ENCODE peak calls at places on chromosomes 13 and 19, in five cellular contexts. G is psoas muscle; X is CD8-positive, alpha-beta memory T cell; A is body of pancreas; V is right lobe of liver. E is an unnamed sample.

GRCh38 chr19:21970466-21970865 is 40.3 kb downstream of the ZNF208 start:
- DNase-seq in V (no peak), X (no peak), A (no peak), G (no peak), E (no peak)

GRCh38 chr13:32125746-32126145 is 94.2 kb downstream of the FRY start:
- DNase-seq in X (no peak), G (no peak), A (no peak), V (no peak), E (no peak)

GRCh38 chr13:110073982-110074381 is 233.0 kb downstream of the COL4A1 start:
- DNase-seq in V (no peak), A (no peak), G (no peak), X (no peak), E (no peak)

GRCh38 chr19:41997121-41997850 is 3.3 kb upstream of the ATP1A3 start:
- DNase-seq in G (no peak), A (peak; percentile 51), V (no peak), X (no peak), E (peak; percentile 6)

GRCh38 chr13:85261757-85262346 is 537.4 kb downstream of the SLITRK6 start:
- DNase-seq in X (no peak), A (no peak), G (no peak), V (no peak), E (no peak)

GRCh38 chr13:47671762-47672161 is 329.3 kb downstream of the SUCLA2 start:
- DNase-seq in X (no peak), V (no peak), A (no peak), G (no peak), E (no peak)

GRCh38 chr13:112783135-112783945 is 93.5 kb downstream of the ATP11A start:
- DNase-seq in X (peak; percentile 37), G (no peak), V (no peak), A (no peak), E (no peak)

GRCh38 chr19:3620817-3621547 is 5.6 kb downstream of the CACTIN start:
- DNase-seq in G (no peak), V (no peak), X (no peak), A (no peak), E (no peak)

GRCh38 chr19:40806385-40807146 is 7.6 kb downstream of the EGLN2 start:
- DNase-seq in G (peak; percentile 88), X (peak; percentile 86), V (peak; percentile 66), A (peak; percentile 54), E (peak; percentile 40)

GRCh38 chr13:109844396-109844795 is 58.0 kb upstream of the IRS2 start:
- DNase-seq in X (no peak), V (no peak), A (peak; percentile 67), G (no peak), E (peak; percentile 22)

GRCh38 chr19:21835429-21835809 is 563 bp downstream of the ZNF43 start:
- DNase-seq in A (no peak), V (no peak), X (no peak), G (no peak), E (no peak)

GRCh38 chr13:113584870-113585671 is 518 bp downstream of the TFDP1 start:
- DNase-seq in G (peak; percentile 42), A (peak; percentile 12), V (peak; percentile 54), X (peak; percentile 41), E (peak; percentile 18)

GRCh38 chr19:8466018-8466417 is 21.2 kb downstream of the HNRNPM start:
- DNase-seq in A (no peak), X (no peak), V (no peak), G (no peak), E (no peak)

GRCh38 chr13:105914637-105915036 is 620.8 kb downstream of the EFNB2 start:
- DNase-seq in G (no peak), A (no peak), V (no peak), X (no peak), E (no peak)

GRCh38 chr13:105921711-105922110 is 613.8 kb downstream of the EFNB2 start:
- DNase-seq in A (no peak), G (no peak), V (no peak), X (no peak), E (peak; percentile 79)

GRCh38 chr13:105915451-105915850 is 620.0 kb downstream of the EFNB2 start:
- DNase-seq in V (no peak), G (no peak), A (no peak), X (no peak), E (no peak)

GRCh38 chr13:105920375-105920774 is 615.1 kb downstream of the EFNB2 start:
- DNase-seq in V (no peak), X (no peak), A (no peak), G (no peak), E (peak; percentile 63)

GRCh38 chr13:105918842-105919741 is 616.4 kb downstream of the EFNB2 start:
- DNase-seq in X (no peak), A (peak; percentile 26), V (no peak), G (no peak), E (peak; percentile 96)
- H3K27ac ChIP-seq in X (no peak overlapping the region), A (no peak overlapping the region), V (no peak overlapping the region), G (no peak overlapping the region), E (peak overlapping the region; percentile 50)

GRCh38 chr19:38062959-38063786 is 156.2 kb downstream of the SIPA1L3 start:
- DNase-seq in A (peak; percentile 34), V (no peak), X (no peak), G (no peak), E (no peak)
- H3K4me3 ChIP-seq in A (no peak overlapping the region), V (no peak overlapping the region), X (no peak overlapping the region), G (no peak overlapping the region), E (no peak overlapping the region)

GRCh38 chr19:17949956-17950309 is 17.0 kb upstream of the KCNN1 start:
- DNase-seq in G (no peak), V (no peak), X (no peak), A (no peak), E (no peak)
- H3K27ac ChIP-seq in G (no peak overlapping the region), V (no peak overlapping the region), X (no peak overlapping the region), A (no peak overlapping the region), E (no peak overlapping the region)

DNA sequence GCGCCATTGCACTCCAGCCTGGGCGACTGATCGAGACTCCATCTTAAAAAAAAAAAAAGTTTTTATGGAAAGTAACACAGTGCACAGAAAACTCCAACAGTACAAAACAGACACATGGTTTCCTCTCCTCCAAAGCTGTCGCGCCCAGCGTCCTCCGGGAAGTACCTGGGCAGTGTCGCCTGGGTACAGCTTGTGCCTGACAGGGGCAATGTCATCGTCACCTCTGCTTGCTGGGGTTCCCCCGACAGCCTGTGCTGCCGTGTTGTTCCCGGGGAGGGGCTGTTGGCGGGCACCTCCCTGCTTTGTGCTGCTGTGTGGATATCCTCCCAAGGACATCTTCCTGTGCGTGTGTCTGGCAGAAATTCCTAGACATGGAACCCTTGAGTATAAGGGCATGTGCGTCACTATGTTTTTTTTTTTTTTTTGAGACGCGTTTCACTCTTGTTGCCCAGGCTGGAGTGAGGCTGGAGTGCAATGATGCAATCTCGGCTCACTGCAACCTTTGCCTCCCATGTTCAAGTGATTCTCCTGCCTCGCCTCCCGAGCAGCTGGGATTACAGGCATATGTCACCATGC is 2.4 kb upstream of the F2RL3 start:
- DNase-seq in X (no peak), G (peak; percentile 78), A (peak; percentile 32), V (peak; percentile 75), E (peak; percentile 63)
- H3K4me3 ChIP-seq in X (no peak overlapping the region), G (no peak overlapping the region), A (no peak overlapping the region), V (no peak overlapping the region), E (no peak overlapping the region)

DNA sequence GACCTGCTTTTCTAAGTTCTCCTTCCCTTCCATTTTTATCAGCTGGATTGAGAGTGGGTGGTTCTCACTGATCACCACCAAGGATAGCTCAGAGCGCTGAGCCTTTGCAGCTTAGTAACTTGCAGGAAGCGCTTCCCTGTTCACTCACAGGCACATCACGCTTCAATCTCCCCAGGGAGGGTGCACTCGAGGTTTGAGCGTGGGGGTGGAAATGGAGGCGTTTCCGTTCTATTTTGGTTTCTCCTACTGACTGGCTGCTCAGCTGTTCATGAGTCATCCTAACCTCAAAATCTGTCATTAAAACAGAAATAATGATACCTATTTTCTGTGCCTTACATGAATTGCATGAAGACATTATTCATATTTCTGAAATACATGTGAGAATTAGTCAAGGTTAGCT is 292.1 kb downstream of the SPRY2 start:
- DNase-seq in A (peak; percentile 53), X (no peak), G (peak; percentile 88), V (peak; percentile 65), E (peak; percentile 9)
- H3K27ac ChIP-seq in A (no peak overlapping the region), X (no peak overlapping the region), G (peak overlapping the region; percentile 68), V (no peak overlapping the region), E (no peak overlapping the region)

GRCh38 chr19:48897181-48897580 is 1.4 kb downstream of the TULP2 start:
- DNase-seq in G (no peak), V (no peak), X (no peak), A (no peak), E (no peak)
- H3K4me3 ChIP-seq in G (no peak overlapping the region), V (no peak overlapping the region), X (no peak overlapping the region), A (no peak overlapping the region), E (no peak overlapping the region)